ENCODE peak calls at places on chromosomes 2 and 18, in five cellular contexts. R, U, W, D and K are unnamed samples.

GRCh38 chr2:105438104-105438929 is 39.5 kb upstream of the FHL2 start:
- DNase-seq in R (no peak), U (no peak), W (peak), D (no peak), K (peak)

GRCh38 chr2:180203972-180204371 is 196.9 kb upstream of the CWC22 start:
- DNase-seq in R (peak), U (no peak), W (no peak), D (no peak), K (no peak)

GRCh38 chr2:169877406-169877805 is 50.2 kb downstream of the UBR3 start:
- DNase-seq in R (no peak), U (no peak), W (no peak), D (no peak), K (no peak)

GRCh38 chr2:238493880-238494572 is 67.3 kb downstream of the ASB1 start:
- DNase-seq in R (no peak), U (no peak), W (no peak), D (no peak), K (no peak)

GRCh38 chr2:236366406-236366805 is 102.2 kb upstream of the ASB18 start:
- DNase-seq in R (no peak), U (no peak), W (no peak), D (no peak), K (no peak)

GRCh38 chr2:218618102-218618860 is 10.6 kb downstream of the PLCD4 start:
- DNase-seq in R (no peak), U (no peak), W (no peak), D (no peak), K (no peak)

GRCh38 chr2:96832751-96833507 is 10.9 kb downstream of the ANKRD23 start:
- DNase-seq in R (no peak), U (no peak), W (no peak), D (peak), K (peak)

GRCh38 chr2:17300141-17300540 is 218.1 kb downstream of the RAD51AP2 start:
- DNase-seq in R (no peak), U (no peak), W (no peak), D (no peak), K (no peak)

GRCh38 chr18:24277516-24277915 is 120.1 kb downstream of the OSBPL1A start:
- DNase-seq in R (no peak), U (no peak), W (no peak), D (no peak), K (no peak)

GRCh38 chr2:198127627-198128026 is 323.2 kb downstream of the PLCL1 start:
- DNase-seq in R (peak), U (no peak), W (no peak), D (no peak), K (peak)

GRCh38 chr2:28896906-28897305 is 2.4 kb downstream of the WDR43 start:
- DNase-seq in R (no peak), U (no peak), W (no peak), D (no peak), K (no peak)

GRCh38 chr18:76232010-76232409 is 263.0 kb downstream of the ZNF516 start:
- DNase-seq in R (no peak), U (no peak), W (no peak), D (no peak), K (no peak)

GRCh38 chr2:68251855-68252406 is 401 bp downstream of the PPP3R1 start:
- DNase-seq in R (peak), U (no peak), W (no peak), D (peak), K (no peak)

GRCh38 chr2:197163755-197164753 is 146.5 kb downstream of the ANKRD44 start:
- DNase-seq in R (no peak), U (no peak), W (no peak), D (no peak), K (no peak)

GRCh38 chr2:241947004-241947350 is 77.4 kb downstream of the RTP5 start:
- DNase-seq in R (no peak), U (no peak), W (no peak), D (no peak), K (no peak)

GRCh38 chr2:9310390-9310789 is 103.8 kb downstream of the ASAP2 start:
- DNase-seq in R (peak), U (no peak), W (no peak), D (peak), K (peak)

GRCh38 chr2:147471126-147471525 is 373.7 kb upstream of the ACVR2A start:
- DNase-seq in R (no peak), U (no peak), W (no peak), D (no peak), K (no peak)

GRCh38 chr2:190662754-190663153 is 13.9 kb downstream of the NAB1 start:
- DNase-seq in R (no peak), U (no peak), W (no peak), D (no peak), K (no peak)

GRCh38 chr18:79367989-79368388 is 27.7 kb upstream of the NFATC1 start:
- DNase-seq in R (no peak), U (no peak), W (no peak), D (no peak), K (no peak)

GRCh38 chr18:44564922-44565321 is 115.8 kb upstream of the SETBP1 start:
- DNase-seq in R (no peak), U (no peak), W (no peak), D (no peak), K (no peak)

GRCh38 chr2:25722224-25722623 is 48.8 kb upstream of the DTNB start:
- DNase-seq in R (no peak), U (no peak), W (no peak), D (no peak), K (no peak)
- H3K27ac ChIP-seq in R (no peak), U (no peak), W (no peak), D (no peak), K (no peak)

GRCh38 chr2:145572238-145572637 is 1052.3 kb upstream of the ZEB2 start:
- DNase-seq in R (no peak), U (no peak), W (no peak), D (no peak), K (no peak)
- H3K27ac ChIP-seq in R (no peak), U (no peak), W (no peak), D (no peak), K (no peak)

GRCh38 chr2:130339885-130340745 is 2.6 kb upstream of the IMP4 start:
- DNase-seq in R (no peak), U (no peak), W (no peak), D (no peak), K (no peak)
- H3K27ac ChIP-seq in R (no peak), U (no peak), W (no peak), D (no peak), K (no peak)

GRCh38 chr2:20475567-20475952 is 28.7 kb downstream of the RHOB start:
- DNase-seq in R (peak), U (no peak), W (no peak), D (no peak), K (no peak)
- H3K27ac ChIP-seq in R (no peak), U (no peak), W (no peak), D (peak), K (no peak)

GRCh38 chr2:102033028-102033749 is 41.4 kb downstream of the IL1R2 start:
- DNase-seq in R (peak), U (no peak), W (no peak), D (peak), K (peak)

GRCh38 chr2:102034683-102035606 is 43.2 kb downstream of the IL1R2 start:
- DNase-seq in R (no peak), U (no peak), W (no peak), D (no peak), K (no peak)

GRCh38 chr2:102030855-102031527 is 39.2 kb downstream of the IL1R2 start:
- DNase-seq in R (no peak), U (no peak), W (no peak), D (no peak), K (no peak)

GRCh38 chr2:102032368-102033027 is 40.7 kb downstream of the IL1R2 start:
- DNase-seq in R (no peak), U (no peak), W (no peak), D (no peak), K (no peak)

DNA sequence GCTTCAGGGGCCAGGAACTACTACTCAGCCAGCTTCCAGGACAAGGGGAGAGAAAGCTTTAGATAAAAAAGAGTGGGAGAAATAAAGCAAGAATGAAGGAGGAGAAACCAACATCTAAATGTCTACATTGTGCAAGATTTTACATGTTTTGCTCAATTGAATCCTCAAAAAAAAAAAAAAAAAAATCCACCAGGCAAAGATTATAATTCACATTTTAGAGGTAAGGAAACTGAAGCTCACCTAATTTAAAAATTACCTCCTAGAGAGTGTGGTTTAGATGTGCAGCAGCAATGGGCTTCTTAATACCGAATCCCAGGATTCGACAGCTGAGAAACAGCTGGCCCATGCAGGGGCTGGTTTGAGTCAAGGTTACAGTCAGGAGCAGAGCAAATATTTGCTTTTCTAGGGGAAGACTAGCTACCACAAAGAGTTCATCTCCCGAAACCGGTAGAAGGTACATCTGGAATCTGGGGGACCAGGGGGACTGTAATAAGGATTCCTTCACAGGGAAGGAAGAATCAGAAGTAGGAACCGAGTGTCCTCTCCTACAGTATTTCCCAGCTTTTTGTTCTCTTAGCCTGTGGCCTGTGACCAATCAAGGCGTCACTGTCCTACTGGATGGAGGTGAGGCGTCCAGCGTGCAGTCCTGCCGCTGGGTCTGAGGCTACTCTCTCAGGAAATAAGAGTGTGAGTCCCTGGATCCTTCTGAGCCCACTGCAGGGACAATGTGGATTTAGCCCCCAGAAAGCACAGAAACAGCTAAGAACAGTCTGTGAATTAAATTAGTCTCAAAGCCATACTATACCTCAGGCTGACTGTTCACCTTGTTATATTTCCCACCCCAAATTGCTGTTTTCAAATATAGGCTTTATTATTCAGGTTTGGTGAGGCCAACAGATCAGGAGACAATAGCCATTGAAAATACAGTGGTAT is 42.3 kb downstream of the IL1R2 start:
- DNase-seq in R (no peak), U (no peak), W (no peak), D (no peak), K (no peak)
- H3K27ac ChIP-seq in R (peak), U (no peak), W (peak), D (peak), K (peak)

GRCh38 chr2:85951351-85952067 is 62.7 kb upstream of the ST3GAL5 start:
- DNase-seq in R (no peak), U (no peak), W (no peak), D (no peak), K (no peak)
- H3K27ac ChIP-seq in R (no peak), U (no peak), W (no peak), D (no peak), K (no peak)